ENCODE peak calls at places on chromosomes 5 and 9, in four cellular contexts. J is foreskin fibroblast, I is stomach, Z is colonic mucosa. P is an unnamed sample.

GRCh38 chr5:135139397-135140134 is 105.5 kb upstream of the PITX1 start:
- DNase-seq in Z (peak), J (peak), I (no peak), P (peak)

GRCh38 chr9:116358251-116358650 is 204.7 kb downstream of the PAPPA start:
- DNase-seq in J (no peak), Z (no peak), I (no peak), P (no peak)

GRCh38 chr5:97181856-97182545 is 1.0 kb downstream of the RIOK2 start:
- DNase-seq in J (peak), Z (no peak), I (no peak), P (no peak)

GRCh38 chr5:72543811-72544210 is 36.6 kb upstream of the ZNF366 start:
- DNase-seq in Z (no peak), I (no peak), J (peak), P (no peak)

GRCh38 chr9:122819326-122819725 is 9.1 kb downstream of the PDCL start:
- DNase-seq in I (no peak), J (peak), Z (no peak), P (no peak)

GRCh38 chr9:110064721-110065252 is 143.2 kb downstream of the C9orf152 start:
- DNase-seq in Z (no peak), J (no peak), I (no peak), P (no peak)

GRCh38 chr5:132830436-132831094 is at the start of gene SHROOM1:
- DNase-seq in J (peak), I (peak), Z (peak), P (no peak)

GRCh38 chr5:170612256-170612656 is 108.4 kb downstream of the KCNIP1 start:
- DNase-seq in Z (no peak), J (no peak), I (no peak), P (no peak)

GRCh38 chr9:69258551-69258950 is 66.5 kb upstream of the ENTREP1 start:
- DNase-seq in I (no peak), J (peak), Z (no peak), P (no peak)

GRCh38 chr9:22237497-22238363 is 208.9 kb upstream of the DMRTA1 start:
- DNase-seq in Z (no peak), I (no peak), J (peak), P (no peak)

GRCh38 chr9:136052433-136052880 is 42.6 kb downstream of the NACC2 start:
- DNase-seq in Z (peak), J (peak), I (peak), P (no peak)

GRCh38 chr9:115034801-115035200 is 83.2 kb downstream of the TNC start:
- DNase-seq in J (peak), I (no peak), Z (no peak), P (no peak)

GRCh38 chr9:111284703-111285102 is 45.3 kb downstream of the OR2K2 start:
- DNase-seq in J (no peak), I (no peak), Z (no peak), P (no peak)

GRCh38 chr5:139577689-139578347 is 16.7 kb downstream of the UBE2D2 start:
- DNase-seq in Z (no peak), I (no peak), J (no peak), P (no peak)

GRCh38 chr5:147223343-147223742 is 11.5 kb upstream of the STK32A start:
- DNase-seq in Z (no peak), I (no peak), J (no peak), P (no peak)

GRCh38 chr5:148397968-148398595 is 14.3 kb downstream of the FBXO38 start:
- DNase-seq in I (no peak), J (no peak), Z (no peak), P (no peak)

GRCh38 chr5:111227226-111227782 is 3.1 kb downstream of the CAMK4 start:
- DNase-seq in J (no peak), I (no peak), Z (no peak), P (no peak)

GRCh38 chr9:127437497-127438264 is 13.5 kb downstream of the ZNF79 start:
- DNase-seq in J (no peak), I (no peak), Z (no peak), P (no peak)

GRCh38 chr9:125915606-125916005 is 168.4 kb downstream of the PBX3 start:
- DNase-seq in Z (no peak), J (no peak), I (no peak), P (no peak)

GRCh38 chr5:2147504-2148311 is 265.0 kb upstream of the IRX4 start:
- DNase-seq in Z (no peak), I (no peak), J (no peak), P (no peak)

GRCh38 chr5:176788931-176789872 is 21.2 kb upstream of the UNC5A start:
- DNase-seq in J (no peak), I (no peak), Z (no peak), P (no peak)

GRCh38 chr5:141703133-141703561 is 21.1 kb upstream of the ARAP3 start:
- DNase-seq in I (no peak), Z (no peak), J (peak), P (no peak)

GRCh38 chr9:136729144-136729543 is 13.6 kb downstream of the LCN10 start:
- DNase-seq in Z (no peak), I (no peak), J (peak), P (no peak)

GRCh38 chr5:96702503-96703383 is 40.6 kb downstream of the CAST start:
- DNase-seq in I (peak), J (peak), Z (peak), P (peak)

GRCh38 chr9:83199240-83199639 is 136.3 kb upstream of the RASEF start:
- DNase-seq in Z (peak), I (peak), J (peak), P (no peak)

GRCh38 chr5:574906-575305 is 37.2 kb upstream of the CEP72 start:
- DNase-seq in Z (no peak), J (no peak), I (no peak), P (no peak)

GRCh38 chr9:136769710-136770191 is 5.4 kb upstream of the LCN15 start:
- DNase-seq in Z (peak), I (no peak), J (peak), P (no peak)

GRCh38 chr9:517993-518392 is 303.3 kb downstream of the DOCK8 start:
- DNase-seq in I (no peak), Z (no peak), J (no peak), P (no peak)

GRCh38 chr5:160075073-160075472 is 44.2 kb downstream of the PWWP2A start:
- DNase-seq in J (no peak), Z (no peak), I (no peak), P (no peak)
- TF ChIP-seq CTCF in J (no peak), Z (no peak), I (no peak), P (no peak)

GRCh38 chr5:112555691-112556090 is 136.6 kb upstream of the EPB41L4A start:
- DNase-seq in I (no peak), Z (no peak), J (peak), P (no peak)

GRCh38 chr5:112551437-112552018 is 132.5 kb upstream of the EPB41L4A start:
- DNase-seq in I (no peak), J (peak), Z (peak), P (no peak)

GRCh38 chr5:112554089-112554977 is 135.3 kb upstream of the EPB41L4A start:
- DNase-seq in I (no peak), J (peak), Z (no peak), P (no peak)

GRCh38 chr5:112555197-112555596 is 136.1 kb upstream of the EPB41L4A start:
- DNase-seq in J (peak), Z (no peak), I (no peak), P (no peak)

GRCh38 chr5:112552791-112553190 is 133.7 kb upstream of the EPB41L4A start:
- DNase-seq in I (no peak), Z (no peak), J (no peak), P (no peak)
- TF ChIP-seq CTCF in I (no peak), Z (no peak), J (no peak), P (no peak)

GRCh38 chr5:137195483-137195882 is 303.6 kb downstream of the SPOCK1 start:
- DNase-seq in Z (no peak), J (no peak), I (no peak), P (no peak)
- TF ChIP-seq CTCF in Z (no peak), J (no peak), I (no peak), P (no peak)

DNA sequence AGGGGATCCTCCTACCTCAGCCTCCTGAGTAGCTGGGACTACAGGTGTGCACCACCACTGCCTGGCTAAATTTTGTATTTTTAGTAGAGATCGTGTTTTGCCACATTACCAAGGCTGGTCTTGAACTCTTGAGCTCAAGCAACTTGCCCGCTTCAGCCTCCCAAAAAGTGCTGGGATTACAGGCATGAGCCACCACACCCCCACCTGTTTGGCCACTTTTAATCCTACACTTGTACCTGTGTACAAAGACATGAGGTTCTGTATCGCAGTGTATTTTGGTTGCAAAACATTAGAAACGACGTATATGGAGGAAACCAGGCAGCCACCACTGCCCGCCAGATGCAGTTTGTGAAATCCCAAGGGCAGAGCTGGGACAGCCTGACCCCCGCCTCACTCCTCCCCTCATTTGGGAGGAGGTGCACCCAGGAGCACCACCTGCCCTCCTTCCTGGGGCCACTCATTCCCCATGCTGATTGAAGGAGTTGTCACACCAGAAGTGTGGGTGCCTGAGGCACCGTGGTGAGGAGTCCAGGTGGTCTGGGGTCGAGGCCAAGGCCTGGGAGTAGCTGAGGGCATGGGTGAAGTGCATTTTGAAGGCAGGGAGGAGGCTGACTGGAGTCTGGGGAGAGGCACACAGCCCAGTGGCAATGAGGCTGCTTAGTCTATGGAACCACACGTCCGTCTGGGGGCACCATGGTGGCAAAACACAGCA is 39.3 kb upstream of the OLFM1 start:
- DNase-seq in J (no peak), Z (no peak), I (peak), P (no peak)
- TF ChIP-seq CTCF in J (no peak), Z (no peak), I (no peak), P (no peak)

GRCh38 chr5:95445442-95445841 is 54.3 kb downstream of the FAM81B start:
- DNase-seq in Z (no peak), J (no peak), I (no peak), P (no peak)

GRCh38 chr5:95440825-95441224 is 49.7 kb downstream of the FAM81B start:
- DNase-seq in I (no peak), J (no peak), Z (no peak), P (no peak)

GRCh38 chr5:95441631-95442030 is 50.5 kb downstream of the FAM81B start:
- DNase-seq in I (no peak), Z (no peak), J (no peak), P (no peak)

GRCh38 chr5:95439801-95440493 is 48.8 kb downstream of the FAM81B start:
- DNase-seq in Z (no peak), I (no peak), J (no peak), P (no peak)
- TF ChIP-seq CTCF in Z (no peak), I (no peak), J (no peak), P (no peak)

GRCh38 chr5:173196133-173196952 is 38.7 kb downstream of the NKX2-5 start:
- DNase-seq in Z (no peak), I (no peak), J (no peak), P (no peak)
- TF ChIP-seq CTCF in Z (no peak), I (no peak), J (no peak), P (no peak)

GRCh38 chr5:65076251-65076869 is 307.6 kb downstream of the CWC27 start:
- DNase-seq in I (no peak), J (peak), Z (peak), P (no peak)
- TF ChIP-seq CTCF in I (no peak), J (no peak), Z (no peak), P (no peak)

DNA sequence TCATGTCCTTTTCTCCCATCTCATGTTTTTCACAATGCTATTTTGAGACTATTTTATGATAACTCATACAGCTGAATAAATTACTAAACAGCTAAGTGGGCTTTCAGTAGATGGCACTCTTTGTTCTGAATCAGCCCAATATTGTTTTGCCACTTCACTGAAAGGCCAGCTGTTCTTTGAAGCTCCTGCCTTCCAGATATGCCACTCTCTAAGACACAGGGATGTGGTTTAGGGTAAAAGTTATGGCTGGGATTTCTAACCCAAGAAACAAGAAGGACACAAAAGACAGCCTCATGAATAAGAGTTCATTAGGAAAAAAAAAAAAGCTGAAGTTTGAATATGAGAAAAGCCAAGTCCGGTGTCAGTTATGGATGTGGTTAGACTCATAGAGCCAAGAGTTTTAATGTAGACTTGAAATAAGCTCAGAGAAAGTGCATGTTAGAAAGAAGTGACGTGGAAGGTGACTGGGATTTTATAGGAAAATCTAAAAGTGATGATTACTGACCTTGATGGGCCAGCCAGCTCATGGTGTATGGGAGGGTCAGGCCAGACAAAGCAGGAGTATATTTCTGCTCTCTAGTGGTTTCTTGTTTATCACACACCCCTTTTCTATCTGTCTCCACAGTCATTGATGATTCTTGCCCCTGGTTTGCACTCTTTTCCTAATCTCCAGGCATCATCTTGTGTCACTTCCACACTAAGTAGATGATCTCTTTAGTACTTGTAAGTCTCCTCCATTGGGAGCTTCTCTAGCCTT is 488.5 kb downstream of the NR2F1-AS1 start:
- DNase-seq in Z (no peak), J (peak), I (no peak), P (no peak)
- TF ChIP-seq CTCF in Z (no peak), J (peak), I (no peak), P (no peak)